ENCODE peak calls at places on chromosome 6, in nine cellular contexts. One of them, this sample, is unnamed.

GRCh38 chr6:41504526-41505021 is 41.6 kb upstream of the FOXP4 start:
- DNase-seq in left ventricle myocardium inferior: no peak
- DNase-seq in brain microvascular endothelial cell: peak; percentile 20
- DNase-seq in GM23338: peak; percentile 58
- DNase-seq in foreskin fibroblast: no peak
- DNase-seq in astrocyte of the spinal cord: peak; percentile 57
- DNase-seq in stomach: no peak
- DNase-seq in nephron progenitor cell: peak; percentile 45
- DNase-seq in neural crest cell: no peak
- DNase-seq in this sample: no peak

GRCh38 chr6:145814035-145814500 is 527 bp downstream of the FBXO30 start:
- DNase-seq in left ventricle myocardium inferior: peak; percentile 33
- DNase-seq in brain microvascular endothelial cell: peak; percentile 23
- DNase-seq in GM23338: peak; percentile 53
- DNase-seq in foreskin fibroblast: no peak
- DNase-seq in astrocyte of the spinal cord: peak; percentile 64
- DNase-seq in stomach: no peak
- DNase-seq in nephron progenitor cell: no peak
- DNase-seq in neural crest cell: peak; percentile 31
- DNase-seq in this sample: peak; percentile 30

GRCh38 chr6:156563710-156564109 is 213.5 kb upstream of the ARID1B start:
- DNase-seq in left ventricle myocardium inferior: no peak
- DNase-seq in brain microvascular endothelial cell: no peak
- DNase-seq in GM23338: no peak
- DNase-seq in foreskin fibroblast: no peak
- DNase-seq in astrocyte of the spinal cord: no peak
- DNase-seq in stomach: no peak
- DNase-seq in nephron progenitor cell: no peak
- DNase-seq in neural crest cell: no peak
- DNase-seq in this sample: no peak

GRCh38 chr6:72554203-72554564 is 67.7 kb upstream of the KCNQ5 start:
- DNase-seq in left ventricle myocardium inferior: no peak
- DNase-seq in brain microvascular endothelial cell: peak; percentile 67
- DNase-seq in GM23338: no peak
- DNase-seq in foreskin fibroblast: peak; percentile 37
- DNase-seq in astrocyte of the spinal cord: peak; percentile 63
- DNase-seq in stomach: no peak
- DNase-seq in nephron progenitor cell: no peak
- DNase-seq in neural crest cell: no peak
- DNase-seq in this sample: peak; percentile 93

GRCh38 chr6:161836643-161837448 is 563.0 kb upstream of the AGPAT4 start:
- DNase-seq in left ventricle myocardium inferior: no peak
- DNase-seq in brain microvascular endothelial cell: no peak
- DNase-seq in GM23338: peak; percentile 46
- DNase-seq in foreskin fibroblast: no peak
- DNase-seq in astrocyte of the spinal cord: peak; percentile 29
- DNase-seq in stomach: no peak
- DNase-seq in nephron progenitor cell: no peak
- DNase-seq in neural crest cell: no peak
- DNase-seq in this sample: no peak

GRCh38 chr6:168035661-168036616 is 38.5 kb downstream of the KIF25 start:
- DNase-seq in left ventricle myocardium inferior: no peak
- DNase-seq in brain microvascular endothelial cell: peak; percentile 79
- DNase-seq in GM23338: no peak
- DNase-seq in foreskin fibroblast: no peak
- DNase-seq in astrocyte of the spinal cord: peak; percentile 39
- DNase-seq in stomach: no peak
- DNase-seq in nephron progenitor cell: no peak
- DNase-seq in neural crest cell: no peak
- DNase-seq in this sample: peak; percentile 4

GRCh38 chr6:10383312-10384063 is 31.4 kb downstream of the TFAP2A start:
- DNase-seq in left ventricle myocardium inferior: no peak
- DNase-seq in brain microvascular endothelial cell: no peak
- DNase-seq in GM23338: peak; percentile 50
- DNase-seq in foreskin fibroblast: peak; percentile 32
- DNase-seq in astrocyte of the spinal cord: no peak
- DNase-seq in stomach: no peak
- DNase-seq in nephron progenitor cell: peak; percentile 59
- DNase-seq in neural crest cell: no peak
- DNase-seq in this sample: no peak

GRCh38 chr6:127118505-127119360 is at the start of gene RSPO3:
- DNase-seq in left ventricle myocardium inferior: no peak
- DNase-seq in brain microvascular endothelial cell: peak; percentile 21
- DNase-seq in GM23338: peak; percentile 72
- DNase-seq in foreskin fibroblast: peak; percentile 38
- DNase-seq in astrocyte of the spinal cord: peak; percentile 48
- DNase-seq in stomach: peak; percentile 25
- DNase-seq in nephron progenitor cell: peak; percentile 75
- DNase-seq in neural crest cell: peak; percentile 24
- DNase-seq in this sample: no peak

GRCh38 chr6:1497593-1498105 is 108.3 kb downstream of the FOXF2 start:
- DNase-seq in left ventricle myocardium inferior: peak; percentile 32
- DNase-seq in brain microvascular endothelial cell: no peak
- DNase-seq in GM23338: peak; percentile 22
- DNase-seq in foreskin fibroblast: no peak
- DNase-seq in astrocyte of the spinal cord: no peak
- DNase-seq in stomach: no peak
- DNase-seq in nephron progenitor cell: no peak
- DNase-seq in neural crest cell: no peak
- DNase-seq in this sample: no peak

GRCh38 chr6:7999201-7999600 is 65.0 kb downstream of the BLOC1S5 start:
- DNase-seq in left ventricle myocardium inferior: no peak
- DNase-seq in brain microvascular endothelial cell: no peak
- DNase-seq in GM23338: no peak
- DNase-seq in foreskin fibroblast: no peak
- DNase-seq in astrocyte of the spinal cord: no peak
- DNase-seq in stomach: no peak
- DNase-seq in nephron progenitor cell: no peak
- DNase-seq in neural crest cell: no peak
- DNase-seq in this sample: no peak
- TF ChIP-seq CTCF in left ventricle myocardium inferior: no peak
- TF ChIP-seq CTCF in brain microvascular endothelial cell: no peak
- TF ChIP-seq CTCF in GM23338: no peak
- TF ChIP-seq CTCF in foreskin fibroblast: no peak
- TF ChIP-seq CTCF in astrocyte of the spinal cord: no peak
- TF ChIP-seq CTCF in stomach: no peak
- TF ChIP-seq CTCF in nephron progenitor cell: no peak
- TF ChIP-seq CTCF in neural crest cell: no peak
- TF ChIP-seq CTCF in this sample: no peak

GRCh38 chr6:16759646-16760535 is 1.4 kb downstream of the ATXN1 start:
- DNase-seq in left ventricle myocardium inferior: peak; percentile 94
- DNase-seq in brain microvascular endothelial cell: peak; percentile 83
- DNase-seq in GM23338: peak; percentile 78
- DNase-seq in foreskin fibroblast: peak; percentile 90
- DNase-seq in astrocyte of the spinal cord: peak; percentile 91
- DNase-seq in stomach: peak; percentile 91
- DNase-seq in nephron progenitor cell: peak; percentile 83
- DNase-seq in neural crest cell: peak; percentile 68
- DNase-seq in this sample: peak; percentile 86
- TF ChIP-seq CTCF in left ventricle myocardium inferior: peak; percentile 30
- TF ChIP-seq CTCF in brain microvascular endothelial cell: peak; percentile 16
- TF ChIP-seq CTCF in GM23338: no peak
- TF ChIP-seq CTCF in foreskin fibroblast: no peak
- TF ChIP-seq CTCF in astrocyte of the spinal cord: peak; percentile 7
- TF ChIP-seq CTCF in stomach: no peak
- TF ChIP-seq CTCF in nephron progenitor cell: no peak
- TF ChIP-seq CTCF in neural crest cell: peak; percentile 24
- TF ChIP-seq CTCF in this sample: peak; percentile 47

GRCh38 chr6:24052632-24053031 is 73.4 kb upstream of the NRSN1 start:
- DNase-seq in left ventricle myocardium inferior: no peak
- DNase-seq in brain microvascular endothelial cell: no peak
- DNase-seq in GM23338: no peak
- DNase-seq in foreskin fibroblast: no peak
- DNase-seq in astrocyte of the spinal cord: no peak
- DNase-seq in stomach: no peak
- DNase-seq in nephron progenitor cell: no peak
- DNase-seq in neural crest cell: no peak
- DNase-seq in this sample: no peak

GRCh38 chr6:24057030-24057429 is 69.0 kb upstream of the NRSN1 start:
- DNase-seq in left ventricle myocardium inferior: no peak
- DNase-seq in brain microvascular endothelial cell: no peak
- DNase-seq in GM23338: no peak
- DNase-seq in foreskin fibroblast: no peak
- DNase-seq in astrocyte of the spinal cord: no peak
- DNase-seq in stomach: no peak
- DNase-seq in nephron progenitor cell: no peak
- DNase-seq in neural crest cell: no peak
- DNase-seq in this sample: no peak

GRCh38 chr6:24054388-24054787 is 71.6 kb upstream of the NRSN1 start:
- DNase-seq in left ventricle myocardium inferior: no peak
- DNase-seq in brain microvascular endothelial cell: no peak
- DNase-seq in GM23338: peak; percentile 48
- DNase-seq in foreskin fibroblast: no peak
- DNase-seq in astrocyte of the spinal cord: no peak
- DNase-seq in stomach: no peak
- DNase-seq in nephron progenitor cell: no peak
- DNase-seq in neural crest cell: no peak
- DNase-seq in this sample: no peak
- TF ChIP-seq CTCF in left ventricle myocardium inferior: no peak
- TF ChIP-seq CTCF in brain microvascular endothelial cell: no peak
- TF ChIP-seq CTCF in GM23338: peak; percentile 77
- TF ChIP-seq CTCF in foreskin fibroblast: no peak
- TF ChIP-seq CTCF in astrocyte of the spinal cord: no peak
- TF ChIP-seq CTCF in stomach: no peak
- TF ChIP-seq CTCF in nephron progenitor cell: no peak
- TF ChIP-seq CTCF in neural crest cell: no peak
- TF ChIP-seq CTCF in this sample: no peak

DNA sequence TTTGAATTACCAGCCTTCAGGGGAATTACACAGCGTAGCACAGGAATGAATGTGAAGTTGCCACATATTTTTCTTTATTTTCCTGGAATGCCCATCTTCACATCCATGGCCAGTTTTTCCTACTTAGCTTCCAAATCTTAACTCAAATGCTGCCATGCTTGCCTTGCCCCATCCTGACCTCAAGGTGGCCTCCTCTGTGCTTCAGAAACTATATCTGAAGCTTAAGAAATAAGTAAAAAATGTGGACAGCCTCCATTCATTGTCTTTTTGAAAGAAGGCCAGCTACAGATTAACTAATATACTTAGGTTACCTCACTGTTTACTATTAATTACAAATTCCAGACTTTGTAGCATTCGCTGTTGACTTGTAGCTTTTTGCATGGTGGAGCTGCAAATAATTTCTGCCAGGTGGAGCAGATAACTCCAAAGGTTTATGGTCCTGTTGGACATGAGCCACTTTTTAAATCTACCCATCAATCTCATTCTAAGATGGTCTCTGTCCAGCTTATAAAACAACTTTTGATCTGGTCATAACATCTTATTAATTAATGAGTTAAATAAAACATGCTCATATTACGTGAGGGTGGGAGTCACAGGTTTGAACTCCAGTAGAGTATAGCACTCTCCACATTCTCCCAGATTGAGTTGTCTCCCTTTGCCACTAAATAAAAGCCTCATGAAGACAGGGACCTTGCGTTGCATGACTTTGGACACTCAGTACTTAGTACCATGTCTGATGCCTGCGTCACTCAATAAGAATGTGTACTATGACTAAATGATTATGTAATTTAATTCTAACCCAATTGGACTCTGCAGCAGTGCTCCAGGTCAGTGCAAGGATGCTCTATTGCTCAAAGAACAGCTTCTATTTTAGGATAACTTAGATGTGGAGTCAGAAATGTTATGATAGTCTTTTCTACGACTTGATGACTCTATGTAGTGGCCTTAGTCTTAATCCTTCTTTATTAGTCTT is 678.6 kb upstream of the CITED2 start:
- DNase-seq in left ventricle myocardium inferior: no peak
- DNase-seq in brain microvascular endothelial cell: peak; percentile 51
- DNase-seq in GM23338: peak; percentile 51
- DNase-seq in foreskin fibroblast: no peak
- DNase-seq in astrocyte of the spinal cord: peak; percentile 29
- DNase-seq in stomach: no peak
- DNase-seq in nephron progenitor cell: no peak
- DNase-seq in neural crest cell: no peak
- DNase-seq in this sample: peak; percentile 80
- TF ChIP-seq CTCF in left ventricle myocardium inferior: peak; percentile 47
- TF ChIP-seq CTCF in brain microvascular endothelial cell: peak; percentile 54
- TF ChIP-seq CTCF in GM23338: peak; percentile 72
- TF ChIP-seq CTCF in foreskin fibroblast: peak; percentile 37
- TF ChIP-seq CTCF in astrocyte of the spinal cord: peak; percentile 32
- TF ChIP-seq CTCF in stomach: no peak
- TF ChIP-seq CTCF in nephron progenitor cell: peak; percentile 22
- TF ChIP-seq CTCF in neural crest cell: peak; percentile 50
- TF ChIP-seq CTCF in this sample: peak; percentile 74

GRCh38 chr6:54971825-54972224 is 125.3 kb downstream of the FAM83B start:
- DNase-seq in left ventricle myocardium inferior: no peak
- DNase-seq in brain microvascular endothelial cell: no peak
- DNase-seq in GM23338: no peak
- DNase-seq in foreskin fibroblast: no peak
- DNase-seq in astrocyte of the spinal cord: no peak
- DNase-seq in stomach: no peak
- DNase-seq in nephron progenitor cell: no peak
- DNase-seq in neural crest cell: no peak
- DNase-seq in this sample: no peak

DNA sequence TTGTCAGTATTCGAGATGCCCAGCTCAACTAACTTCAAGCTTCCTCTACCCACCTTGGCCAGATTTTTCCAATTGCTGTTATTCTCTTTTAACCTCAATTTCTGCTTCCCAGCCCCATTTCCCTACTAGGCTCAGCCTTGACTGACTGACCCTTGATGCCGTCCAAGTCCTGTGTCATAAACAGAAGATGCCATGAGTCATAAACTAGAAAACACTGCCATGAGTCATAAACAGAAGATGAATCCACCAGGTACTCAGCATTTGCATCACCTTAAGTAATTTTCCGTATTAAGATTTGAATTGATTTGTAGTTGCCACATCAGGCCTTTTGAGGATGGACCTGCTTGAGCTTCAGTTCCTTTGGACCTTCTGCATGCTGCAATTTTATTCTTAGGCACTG is 123.8 kb downstream of the FAM83B start:
- DNase-seq in left ventricle myocardium inferior: no peak
- DNase-seq in brain microvascular endothelial cell: no peak
- DNase-seq in GM23338: no peak
- DNase-seq in foreskin fibroblast: no peak
- DNase-seq in astrocyte of the spinal cord: no peak
- DNase-seq in stomach: no peak
- DNase-seq in nephron progenitor cell: no peak
- DNase-seq in neural crest cell: no peak
- DNase-seq in this sample: no peak
- TF ChIP-seq CTCF in left ventricle myocardium inferior: no peak
- TF ChIP-seq CTCF in brain microvascular endothelial cell: no peak
- TF ChIP-seq CTCF in GM23338: no peak
- TF ChIP-seq CTCF in foreskin fibroblast: no peak
- TF ChIP-seq CTCF in astrocyte of the spinal cord: no peak
- TF ChIP-seq CTCF in stomach: no peak
- TF ChIP-seq CTCF in nephron progenitor cell: no peak
- TF ChIP-seq CTCF in neural crest cell: no peak
- TF ChIP-seq CTCF in this sample: no peak